ENCODE peak calls at places on chromosomes 4 and X, in five cellular contexts. J is CD4-positive, alpha-beta T cell; L is stimulated activated CD4-positive, alpha-beta T cell treated with anti-CD3 and anti-CD28 coated beads, Interleukin-15, amount 100 ng/mL, for 1 hour; A is immature natural killer cell; K is skeletal muscle cell. E is an unnamed sample.

GRCh38 chr4:159871141-159871540 is 768.3 kb downstream of the RAPGEF2 start:
- DNase-seq in J (no peak), L (no peak), A (no peak), K (no peak), E (peak)

GRCh38 chr4:184814686-184815045 is 11.1 kb downstream of the ACSL1 start:
- DNase-seq in J (no peak), L (no peak), A (no peak), K (no peak), E (no peak)

GRCh38 chr4:107757860-107758476 is 37.9 kb upstream of the PAPSS1 start:
- DNase-seq in J (no peak), L (no peak), A (peak), K (no peak), E (no peak)

GRCh38 chr4:169219440-169219839 is 51.3 kb downstream of the SH3RF1 start:
- DNase-seq in J (no peak), L (no peak), A (no peak), K (no peak), E (no peak)

GRCh38 chr4:179634862-179635261 is 2192.6 kb upstream of the AGA start:
- DNase-seq in J (no peak), L (no peak), A (no peak), K (no peak), E (no peak)

GRCh38 chrX:107565916-107566602 is 62.3 kb upstream of the PRPS1 start:
- DNase-seq in J (no peak), L (no peak), A (no peak), K (no peak), E (peak)

GRCh38 chr4:25807101-25807728 is 55.6 kb downstream of the SEL1L3 start:
- DNase-seq in J (no peak), L (no peak), A (no peak), K (no peak), E (no peak)

GRCh38 chr4:80306255-80306654 is 29.3 kb upstream of the CFAP299 start:
- DNase-seq in J (no peak), L (no peak), A (no peak), K (no peak), E (no peak)

GRCh38 chrX:113962338-113962737 is 621.5 kb upstream of the HTR2C start:
- DNase-seq in J (no peak), L (no peak), A (no peak), K (no peak), E (no peak)

GRCh38 chrX:112642349-112642748 is 37.4 kb downstream of the LHFPL1 start:
- DNase-seq in J (peak), L (no peak), A (peak), K (peak), E (no peak)

GRCh38 chr4:182806259-182807252 is 110.6 kb downstream of the DCTD start:
- DNase-seq in J (peak), L (peak), A (peak), K (peak), E (no peak)

GRCh38 chrX:21375795-21376069 is 1.5 kb downstream of the CNKSR2 start:
- DNase-seq in J (no peak), L (no peak), A (no peak), K (no peak), E (no peak)

GRCh38 chr4:122293374-122294365 is 85.1 kb upstream of the ADAD1 start:
- DNase-seq in J (no peak), L (no peak), A (no peak), K (no peak), E (no peak)

GRCh38 chr4:70994387-70995099 is 1.1 kb downstream of the DCK start:
- DNase-seq in J (no peak), L (no peak), A (peak), K (no peak), E (no peak)

GRCh38 chrX:111041018-111041462 is 55.0 kb upstream of the PAK3 start:
- DNase-seq in J (no peak), L (no peak), A (peak), K (peak), E (peak)

GRCh38 chrX:43860646-43861370 is 21.4 kb downstream of the MAOB start:
- DNase-seq in J (no peak), L (no peak), A (no peak), K (no peak), E (no peak)

GRCh38 chr4:83855044-83855443 is 319.1 kb downstream of the GPAT3 start:
- DNase-seq in J (no peak), L (no peak), A (no peak), K (peak), E (peak)

GRCh38 chrX:150690126-150690525 is 3.1 kb upstream of the MTMR1 start:
- DNase-seq in J (no peak), L (no peak), A (no peak), K (peak), E (peak)

GRCh38 chr4:15756361-15756861 is 21.7 kb upstream of the CD38 start:
- DNase-seq in J (peak), L (peak), A (peak), K (no peak), E (no peak)

GRCh38 chr4:13944095-13944501 is 316.6 kb upstream of the BOD1L1 start:
- DNase-seq in J (no peak), L (no peak), A (no peak), K (no peak), E (no peak)

GRCh38 chr4:68576272-68577100 is at the start of gene UGT2B17:
- DNase-seq in J (no peak), L (no peak), A (no peak), K (no peak), E (no peak)

GRCh38 chrX:110037181-110037580 is 34.3 kb downstream of the TMEM164 start:
- DNase-seq in J (no peak), L (no peak), A (no peak), K (no peak), E (no peak)

GRCh38 chr4:88442636-88443260 is 14.2 kb upstream of the HERC5 start:
- DNase-seq in J (no peak), L (no peak), A (no peak), K (no peak), E (no peak)

GRCh38 chrX:1108451-1109445 is 103.7 kb downstream of the CRLF2 start:
- DNase-seq in J (no peak), L (no peak), A (no peak), K (no peak), E (no peak)

GRCh38 chrX:139518475-139518874 is 12.1 kb upstream of the F9 start:
- DNase-seq in J (no peak), L (no peak), A (no peak), K (no peak), E (no peak)

GRCh38 chrX:24241822-24242648 is 71.8 kb downstream of the SUPT20HL2 start:
- DNase-seq in J (no peak), L (no peak), A (peak), K (no peak), E (no peak)

GRCh38 chr4:6250235-6250983 is 19.2 kb upstream of the WFS1 start:
- DNase-seq in J (peak), L (no peak), A (peak), K (no peak), E (no peak)

GRCh38 chr4:125314676-125315570 is at the start of gene FAT4:
- DNase-seq in J (no peak), L (no peak), A (peak), K (peak), E (peak)

GRCh38 chrX:69991685-69992084 is 58.1 kb downstream of the AWAT2 start:
- DNase-seq in J (no peak), L (no peak), A (no peak), K (no peak), E (no peak)

GRCh38 chr4:4914059-4914820 is 54.8 kb downstream of the MSX1 start:
- DNase-seq in J (no peak), L (no peak), A (no peak), K (no peak), E (no peak)

GRCh38 chr4:165872443-165873297 is at the start of gene TLL1:
- DNase-seq in J (no peak), L (no peak), A (no peak), K (no peak), E (no peak)

GRCh38 chr4:6064383-6064782 is 46.2 kb upstream of the C4orf50 start:
- DNase-seq in J (no peak), L (no peak), A (no peak), K (no peak), E (no peak)

GRCh38 chr4:138312536-138312911 is 70.4 kb upstream of the SLC7A11 start:
- DNase-seq in J (no peak), L (no peak), A (no peak), K (no peak), E (no peak)

GRCh38 chrX:1178580-1179057 is 33.8 kb downstream of the CRLF2 start:
- DNase-seq in J (no peak), L (no peak), A (no peak), K (peak), E (peak)

GRCh38 chrX:16836371-16836770 is 33.8 kb downstream of the RBBP7 start:
- DNase-seq in J (no peak), L (no peak), A (peak), K (no peak), E (no peak)

GRCh38 chr4:186727977-186728519 is 4.4 kb upstream of the FAT1 start:
- DNase-seq in J (no peak), L (no peak), A (no peak), K (no peak), E (no peak)

GRCh38 chr4:41719417-41719816 is 29.1 kb downstream of the PHOX2B start:
- DNase-seq in J (no peak), L (no peak), A (no peak), K (no peak), E (no peak)

GRCh38 chrX:110316351-110317078 is 1.4 kb downstream of the AMMECR1 start:
- DNase-seq in J (no peak), L (no peak), A (no peak), K (no peak), E (no peak)

GRCh38 chr4:140103676-140104075 is 50.3 kb downstream of the MAML3 start:
- DNase-seq in J (no peak), L (no peak), A (peak), K (no peak), E (no peak)

E was measured in non-pigmented ciliary epithelial cell.